ENCODE peak calls at places on chromosomes 7 and 10, in five cellular contexts. V is psoas muscle, F is transverse colon, E is Caco-2, S is colonic mucosa. G is an unnamed sample. For H3K4me1, the result is how much of the 10 kb centered on the place peaks cover.

GRCh38 chr10:119602241-119603095 is 5.7 kb upstream of the TIAL1 start:
- DNase-seq in V (no peak), F (peak), E (peak), S (peak), G (no peak)

GRCh38 chr10:59753267-59753666 is at the start of gene MRLN:
- DNase-seq in V (no peak), F (no peak), E (no peak), S (no peak), G (no peak)

GRCh38 chr10:51389415-51390342 is 309.7 kb downstream of the CSTF2T start:
- DNase-seq in V (peak), F (peak), E (peak), S (peak), G (peak)

GRCh38 chr10:117460846-117461765 is 81.4 kb upstream of the EMX2 start:
- DNase-seq in V (no peak), F (no peak), E (no peak), S (no peak), G (no peak)

GRCh38 chr10:71213127-71213616 is 802 bp downstream of the UNC5B start:
- DNase-seq in V (peak), F (peak), E (peak), S (peak), G (no peak)

GRCh38 chr10:3477683-3478082 is 305.1 kb upstream of the PITRM1 start:
- DNase-seq in V (no peak), F (no peak), E (no peak), S (no peak), G (no peak)

GRCh38 chr10:72379776-72380175 is 25.1 kb upstream of the DNAJB12 start:
- DNase-seq in V (no peak), F (no peak), E (no peak), S (no peak), G (no peak)

GRCh38 chr7:34130558-34131285 is 225.4 kb downstream of the BMPER start:
- DNase-seq in V (no peak), F (no peak), E (no peak), S (no peak), G (no peak)

GRCh38 chr10:48249004-48249762 is 25.3 kb downstream of the FRMPD2 start:
- DNase-seq in V (no peak), F (no peak), E (no peak), S (no peak), G (no peak)

GRCh38 chr7:21064698-21065648 is 278.3 kb upstream of the SP8 start:
- DNase-seq in V (no peak), F (no peak), E (peak), S (no peak), G (no peak)

GRCh38 chr7:12638851-12639467 is 48.5 kb upstream of the ARL4A start:
- DNase-seq in V (no peak), F (no peak), E (peak), S (no peak), G (no peak)

GRCh38 chr7:124765401-124766352 is at the start of gene GPR37:
- DNase-seq in V (peak), F (peak), E (peak), S (peak), G (no peak)

GRCh38 chr7:85508642-85509429 is 322.0 kb upstream of the SEMA3D start:
- DNase-seq in V (no peak), F (no peak), E (no peak), S (no peak), G (no peak)

GRCh38 chr10:42939685-42940366 is 137.0 kb upstream of the RET start:
- DNase-seq in V (no peak), F (no peak), E (no peak), S (no peak), G (no peak)

GRCh38 chr7:37943905-37944736 is 23.7 kb downstream of the EPDR1 start:
- DNase-seq in V (no peak), F (no peak), E (no peak), S (no peak), G (no peak)

GRCh38 chr10:3424102-3424803 is 251.7 kb upstream of the PITRM1 start:
- DNase-seq in V (peak), F (no peak), E (no peak), S (peak), G (no peak)

GRCh38 chr10:71323407-71323806 is 4.3 kb downstream of the SLC29A3 start:
- DNase-seq in V (no peak), F (no peak), E (peak), S (no peak), G (no peak)

GRCh38 chr7:84258628-84259027 is 64.0 kb upstream of the SEMA3A start:
- DNase-seq in V (no peak), F (no peak), E (no peak), S (no peak), G (no peak)

GRCh38 chr7:45580053-45580872 is 6.1 kb downstream of the ADCY1 start:
- DNase-seq in V (no peak), F (no peak), E (peak), S (no peak), G (no peak)

GRCh38 chr7:36490335-36490940 is 100.8 kb downstream of the ANLN start:
- DNase-seq in V (no peak), F (no peak), E (no peak), S (no peak), G (no peak)

GRCh38 chr7:150799741-150800575 is at the start of gene TMEM176B:
- DNase-seq in V (peak), F (peak), E (peak), S (peak), G (no peak)
- H3K4me3 ChIP-seq in V (peak), F (peak), E (peak), S (peak), G (no peak)

DNA sequence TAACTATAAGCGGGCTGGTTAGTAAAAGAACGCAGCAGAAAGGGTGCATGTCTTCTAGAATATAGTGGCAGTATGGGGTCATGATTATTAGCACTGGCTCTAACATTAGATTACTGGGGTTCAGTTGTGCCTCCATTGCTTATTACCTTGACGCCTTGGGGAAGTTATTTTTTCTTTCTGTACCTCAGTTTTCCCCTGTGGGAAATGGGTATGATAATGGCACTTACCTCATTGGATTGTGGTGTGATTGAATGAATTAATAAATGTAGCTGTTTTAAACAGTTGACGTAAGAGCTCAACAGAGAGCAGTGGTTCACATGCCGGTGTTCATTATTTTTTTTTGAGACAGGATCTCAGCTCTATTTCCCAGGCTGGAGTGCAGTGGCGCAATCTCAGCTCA is 116.5 kb downstream of the LRRC4 start:
- DNase-seq in V (no peak), F (no peak), E (no peak), S (no peak), G (no peak)
- H3K4me1 ChIP-seq in V (under half), F (under half), E (under half), S (under half), G (under half)

GRCh38 chr10:78337016-78337415 is 303.4 kb downstream of the RPS24 start:
- DNase-seq in V (no peak), F (no peak), E (no peak), S (no peak), G (no peak)
- TF ChIP-seq CTCF in V (no peak), F (no peak), E (no peak), S (no peak), G (no peak)

GRCh38 chr7:128672927-128673517 is 930 bp downstream of the GARIN1A start:
- DNase-seq in V (no peak), F (no peak), E (peak), S (no peak), G (no peak)
- H3K4me3 ChIP-seq in V (no peak), F (no peak), E (no peak), S (no peak), G (no peak)

GRCh38 chr7:131538071-131538790 is 18.2 kb downstream of the PODXL start:
- DNase-seq in V (no peak), F (no peak), E (no peak), S (no peak), G (no peak)
- H3K4me1 ChIP-seq in V (under half), F (under half), E (under half), S (under half), G (under half)